ENCODE peak calls at places on chromosomes 7 and 10, in four cellular contexts. S, X, U and P are unnamed samples.

GRCh38 chr7:107152011-107152410 is 16.8 kb upstream of the HBP1 start:
- DNase-seq in S (no peak), X (peak; percentile 62), U (no peak), P (no peak)

GRCh38 chr10:92291610-92291859 is 568 bp downstream of the MARCHF5 start:
- DNase-seq in S (no peak), X (no peak), U (no peak), P (no peak)

GRCh38 chr10:94403034-94403822 is 887 bp downstream of the TBC1D12 start:
- DNase-seq in S (peak; percentile 62), X (peak; percentile 70), U (no peak), P (peak; percentile 84)

GRCh38 chr10:122407375-122408125 is 33.0 kb downstream of the PLEKHA1 start:
- DNase-seq in S (no peak), X (no peak), U (no peak), P (no peak)

GRCh38 chr7:27149817-27150567 is 2.4 kb downstream of the HOXA3 start:
- DNase-seq in S (no peak), X (no peak), U (no peak), P (no peak)

GRCh38 chr7:16838891-16839290 is 34.1 kb upstream of the AGR2 start:
- DNase-seq in S (no peak), X (no peak), U (no peak), P (no peak)

GRCh38 chr10:43905502-43906236 is 257.0 kb upstream of the ZNF32 start:
- DNase-seq in S (no peak), X (peak; percentile 77), U (no peak), P (no peak)

GRCh38 chr7:155979994-155980393 is 167.7 kb upstream of the SHH start:
- DNase-seq in S (no peak), X (no peak), U (no peak), P (no peak)

GRCh38 chr7:42238709-42239395 is 1.8 kb upstream of the GLI3 start:
- DNase-seq in S (peak; percentile 51), X (peak; percentile 83), U (no peak), P (no peak)

GRCh38 chr7:132516042-132516840 is 60.0 kb downstream of the PLXNA4 start:
- DNase-seq in S (no peak), X (peak; percentile 39), U (no peak), P (peak; percentile 10)

GRCh38 chr10:79344502-79345195 is 2.6 kb upstream of the PPIF start:
- DNase-seq in S (no peak), X (no peak), U (no peak), P (peak; percentile 44)

GRCh38 chr10:117543999-117544728 is 1.6 kb downstream of the EMX2 start:
- DNase-seq in S (peak; percentile 40), X (no peak), U (no peak), P (no peak)

GRCh38 chr7:135716677-135717238 is 11.2 kb downstream of the SLC13A4 start:
- DNase-seq in S (no peak), X (peak; percentile 94), U (no peak), P (no peak)

GRCh38 chr10:88920198-88920597 is 32.4 kb downstream of the ACTA2 start:
- DNase-seq in S (no peak), X (peak; percentile 61), U (no peak), P (no peak)

GRCh38 chr10:90642136-90642535 is 215.7 kb downstream of the HTR7 start:
- DNase-seq in S (no peak), X (peak; percentile 83), U (no peak), P (no peak)

GRCh38 chr10:33570495-33570894 is 236.0 kb upstream of the NRP1 start:
- DNase-seq in S (no peak), X (no peak), U (no peak), P (no peak)

GRCh38 chr10:47410271-47410670 is 26.2 kb upstream of the ZNF488 start:
- DNase-seq in S (no peak), X (no peak), U (no peak), P (no peak)

GRCh38 chr7:13115157-13115772 is 427.8 kb downstream of the ARL4A start:
- DNase-seq in S (peak; percentile 62), X (peak; percentile 68), U (no peak), P (no peak)

GRCh38 chr10:30058570-30059132 is 735 bp downstream of the JCAD start:
- DNase-seq in S (peak; percentile 38), X (no peak), U (no peak), P (no peak)

GRCh38 chr7:98735801-98736200 is 118.7 kb downstream of the NPTX2 start:
- DNase-seq in S (no peak), X (no peak), U (no peak), P (no peak)

GRCh38 chr7:73833251-73833919 is 2.6 kb downstream of the CLDN4 start:
- DNase-seq in S (peak; percentile 68), X (no peak), U (no peak), P (peak; percentile 86)

GRCh38 chr10:88728107-88728763 is 22.2 kb downstream of the LIPK start:
- DNase-seq in S (peak; percentile 96), X (no peak), U (no peak), P (no peak)

GRCh38 chr10:28266449-28267224 is 36.2 kb downstream of the MPP7 start:
- DNase-seq in S (no peak), X (no peak), U (no peak), P (no peak)

GRCh38 chr7:47826754-47827153 is 121.5 kb downstream of the PKD1L1 start:
- DNase-seq in S (no peak), X (no peak), U (no peak), P (no peak)

GRCh38 chr7:149294641-149295480 is 32.9 kb downstream of the ZNF783 start:
- DNase-seq in S (no peak), X (no peak), U (no peak), P (no peak)

GRCh38 chr7:69318794-69319193 is 279.5 kb upstream of the AUTS2 start:
- DNase-seq in S (no peak), X (no peak), U (no peak), P (no peak)

GRCh38 chr7:55550838-55551537 is 21.3 kb downstream of the VOPP1 start:
- DNase-seq in S (no peak), X (no peak), U (no peak), P (peak; percentile 74)

GRCh38 chr7:55552320-55553086 is 19.8 kb downstream of the VOPP1 start:
- DNase-seq in S (no peak), X (peak; percentile 71), U (no peak), P (peak; percentile 88)

GRCh38 chr7:55548295-55548731 is 24.0 kb downstream of the VOPP1 start:
- DNase-seq in S (no peak), X (no peak), U (no peak), P (no peak)

GRCh38 chr7:55549457-55549856 is 22.8 kb downstream of the VOPP1 start:
- DNase-seq in S (no peak), X (no peak), U (no peak), P (no peak)

DNA sequence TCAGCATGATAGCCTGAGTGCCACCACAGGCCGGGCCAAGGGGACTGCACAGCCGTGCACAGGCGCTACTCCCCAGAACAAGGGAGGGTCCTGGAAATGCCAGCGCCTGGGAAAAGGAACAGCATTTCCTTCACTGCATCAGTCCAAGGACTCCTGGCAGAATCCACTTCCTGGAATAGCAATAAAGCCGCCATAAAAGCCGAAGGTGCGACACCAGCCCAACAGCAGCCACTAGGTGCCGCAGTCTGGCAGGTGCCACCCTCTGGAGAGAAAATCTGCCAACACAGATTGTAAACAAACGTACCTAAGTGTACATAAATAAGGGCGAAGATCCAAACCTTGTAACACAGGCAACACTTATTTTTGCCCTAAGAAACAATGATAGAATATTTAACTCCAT is 22.3 kb downstream of the VOPP1 start:
- DNase-seq in S (no peak), X (no peak), U (no peak), P (peak; percentile 93)
- H3K4me1 ChIP-seq in S (peaks cover 75% of the 10 kb centered on the region), X (peaks cover 8% of the 10 kb centered on the region), U (peaks cover 61% of the 10 kb centered on the region), P (peaks cover 13% of the 10 kb centered on the region)

GRCh38 chr10:70198696-70199466 is 28.6 kb upstream of the SAR1A start:
- DNase-seq in S (peak; percentile 24), X (no peak), U (no peak), P (no peak)

GRCh38 chr10:70197235-70197952 is 27.1 kb upstream of the SAR1A start:
- DNase-seq in S (no peak), X (no peak), U (no peak), P (no peak)

GRCh38 chr10:70206762-70207161 is 26.5 kb downstream of the PPA1 start:
- DNase-seq in S (no peak), X (no peak), U (no peak), P (no peak)

GRCh38 chr10:70201105-70201504 is 30.8 kb upstream of the SAR1A start:
- DNase-seq in S (no peak), X (no peak), U (no peak), P (no peak)
- H3K36me3 ChIP-seq in S (peaks cover 27% of the 10 kb centered on the region), X (peaks cover 12% of the 10 kb centered on the region), U (peaks cover 25% of the 10 kb centered on the region), P (peaks cover 14% of the 10 kb centered on the region)

GRCh38 chr10:98269435-98269912 is 1.5 kb upstream of the LOXL4 start:
- DNase-seq in S (peak; percentile 56), X (peak; percentile 69), U (no peak), P (peak; percentile 9)
- H3K4me1 ChIP-seq in S (peaks cover 10% of the 10 kb centered on the region), X (peaks cover 25% of the 10 kb centered on the region), U (peaks cover 43% of the 10 kb centered on the region), P (no peaks in the 10 kb centered on the region)

DNA sequence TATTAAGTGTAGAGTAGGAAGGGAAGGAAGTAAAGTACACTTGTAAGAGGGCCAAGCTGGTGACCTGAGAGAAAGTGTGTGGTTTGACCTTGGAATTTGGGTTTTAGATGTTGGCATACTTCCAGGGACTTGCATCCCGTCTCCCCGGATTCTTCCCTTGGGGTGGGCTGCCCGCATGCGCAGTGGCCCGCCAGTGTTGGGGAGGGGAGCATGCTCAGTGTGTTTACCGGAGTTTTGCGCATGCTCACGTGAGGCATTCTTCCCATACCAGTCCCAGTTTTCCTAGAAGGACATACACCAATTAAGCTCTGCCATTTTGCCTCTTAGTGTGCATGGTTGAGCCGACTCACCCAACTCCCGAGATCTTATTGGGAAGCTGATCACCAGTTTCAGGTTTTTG is 9.4 kb downstream of the PDSS1 start:
- DNase-seq in S (no peak), X (no peak), U (no peak), P (no peak)
- H3K36me3 ChIP-seq in S (peaks cover 22% of the 10 kb centered on the region), X (peaks cover 2% of the 10 kb centered on the region), U (peaks cover 2% of the 10 kb centered on the region), P (no peaks in the 10 kb centered on the region)